ENCODE peak calls at places on chromosomes 12 and 14, in eight cellular contexts. M, C, B, L, H, Z, G and X are unnamed samples.

GRCh38 chr14:101980700-101981099 is 16.3 kb downstream of the DYNC1H1 start:
- DNase-seq in C (peak; percentile 97), H (peak; percentile 59), B (peak; percentile 99), M (peak; percentile 75), G (peak; percentile 98), L (peak; percentile 77), Z (no peak), X (peak; percentile 93)

GRCh38 chr14:40684328-40684727 is 922.3 kb upstream of the LRFN5 start:
- DNase-seq in L (no peak), C (no peak), B (no peak), M (no peak), H (no peak), G (no peak), Z (no peak), X (no peak)

GRCh38 chr14:80988192-80988591 is 32.8 kb downstream of the TSHR start:
- DNase-seq in G (no peak), C (no peak), B (no peak), H (no peak), L (no peak), Z (no peak), M (no peak), X (no peak)

GRCh38 chr12:49295087-49296001 is at the start of gene PRPH:
- DNase-seq in M (no peak), B (no peak), C (no peak), H (no peak), G (no peak), L (no peak), Z (peak; percentile 45), X (no peak)

GRCh38 chr12:111467092-111467861 is 61.6 kb downstream of the SH2B3 start:
- DNase-seq in G (no peak), C (no peak), B (peak; percentile 65), Z (no peak), L (no peak), M (no peak), H (no peak), X (no peak)

GRCh38 chr14:24425704-24426103 is 3.8 kb downstream of the CBLN3 start:
- DNase-seq in G (peak; percentile 91), Z (no peak), B (peak; percentile 83), M (no peak), L (peak; percentile 63), C (peak; percentile 74), H (no peak), X (peak; percentile 63)

GRCh38 chr12:64469455-64470142 is 17.7 kb downstream of the TBK1 start:
- DNase-seq in C (no peak), L (no peak), Z (no peak), M (no peak), B (no peak), G (no peak), H (no peak), X (no peak)

GRCh38 chr12:52044284-52044983 is 6.8 kb upstream of the NR4A1 start:
- DNase-seq in B (no peak), H (peak; percentile 77), G (peak; percentile 98), C (peak; percentile 79), Z (no peak), M (peak; percentile 79), L (peak; percentile 77), X (no peak)

GRCh38 chr14:21711360-21711961 is 37.8 kb upstream of the OR4E1 start:
- DNase-seq in G (peak; percentile 69), Z (peak; percentile 68), M (peak; percentile 14), L (peak; percentile 8), H (no peak), B (peak; percentile 53), C (peak; percentile 50), X (peak; percentile 47)

GRCh38 chr12:131189781-131190180 is 236.1 kb downstream of the ADGRD1 start:
- DNase-seq in M (no peak), L (no peak), B (no peak), G (no peak), C (no peak), Z (no peak), H (no peak), X (no peak)

GRCh38 chr12:45518516-45519235 is 210.8 kb upstream of the ARID2 start:
- DNase-seq in G (no peak), M (no peak), H (no peak), C (no peak), L (no peak), Z (no peak), B (no peak), X (no peak)

GRCh38 chr12:111780615-111781014 is 13.9 kb downstream of the ALDH2 start:
- DNase-seq in L (no peak), H (no peak), C (no peak), G (no peak), M (peak; percentile 69), Z (no peak), B (no peak), X (no peak)

GRCh38 chr14:105294142-105294597 is 6.6 kb downstream of the BRF1 start:
- DNase-seq in B (peak; percentile 50), M (no peak), L (no peak), Z (no peak), C (no peak), G (peak; percentile 47), H (no peak), X (no peak)

GRCh38 chr14:66003082-66003740 is 483.0 kb upstream of the CCDC196 start:
- DNase-seq in C (no peak), G (no peak), L (no peak), B (no peak), Z (peak; percentile 1), H (peak; percentile 37), M (no peak), X (peak; percentile 19)

GRCh38 chr14:90755661-90756304 is 60.4 kb downstream of the TTC7B start:
- DNase-seq in M (no peak), G (no peak), B (peak; percentile 38), H (no peak), L (no peak), C (no peak), Z (no peak), X (no peak)

GRCh38 chr12:64137117-64137516 is 85.0 kb downstream of the KICS2 start:
- DNase-seq in Z (no peak), C (no peak), L (no peak), B (peak; percentile 59), H (no peak), M (no peak), G (no peak), X (no peak)

GRCh38 chr14:71629765-71630502 is 302.3 kb upstream of the RGS6 start:
- DNase-seq in Z (no peak), M (no peak), C (no peak), H (no peak), G (peak; percentile 22), B (peak; percentile 21), L (no peak), X (no peak)

GRCh38 chr12:89770391-89770790 is 61.8 kb upstream of the ATP2B1 start:
- DNase-seq in C (peak; percentile 31), L (no peak), Z (no peak), H (no peak), G (no peak), M (no peak), B (no peak), X (no peak)

GRCh38 chr12:78555802-78556201 is 308.8 kb upstream of the SYT1 start:
- DNase-seq in Z (no peak), M (no peak), H (no peak), G (no peak), B (no peak), C (no peak), L (no peak), X (no peak)

GRCh38 chr14:92690171-92691011 is 58.0 kb downstream of the LGMN start:
- DNase-seq in C (peak; percentile 54), H (no peak), B (peak; percentile 59), M (peak; percentile 72), G (peak; percentile 64), L (peak; percentile 35), Z (peak; percentile 33), X (peak; percentile 74)

GRCh38 chr14:68479247-68479646 is 313.6 kb downstream of the ZFP36L1 start:
- DNase-seq in Z (no peak), M (no peak), G (peak; percentile 41), C (no peak), H (no peak), B (peak; percentile 25), L (no peak), X (no peak)

GRCh38 chr14:68474741-68475140 is 318.1 kb downstream of the ZFP36L1 start:
- DNase-seq in H (no peak), C (no peak), L (no peak), G (no peak), M (no peak), Z (no peak), B (no peak), X (no peak)

GRCh38 chr14:68476212-68476964 is 316.5 kb downstream of the ZFP36L1 start:
- DNase-seq in H (peak; percentile 78), B (peak; percentile 84), M (peak; percentile 57), C (peak; percentile 94), L (peak; percentile 79), Z (peak; percentile 24), G (peak; percentile 91), X (peak; percentile 74)

GRCh38 chr14:68475802-68476201 is 317.1 kb downstream of the ZFP36L1 start:
- DNase-seq in M (no peak), L (no peak), C (no peak), B (no peak), H (no peak), Z (no peak), G (no peak), X (no peak)

DNA sequence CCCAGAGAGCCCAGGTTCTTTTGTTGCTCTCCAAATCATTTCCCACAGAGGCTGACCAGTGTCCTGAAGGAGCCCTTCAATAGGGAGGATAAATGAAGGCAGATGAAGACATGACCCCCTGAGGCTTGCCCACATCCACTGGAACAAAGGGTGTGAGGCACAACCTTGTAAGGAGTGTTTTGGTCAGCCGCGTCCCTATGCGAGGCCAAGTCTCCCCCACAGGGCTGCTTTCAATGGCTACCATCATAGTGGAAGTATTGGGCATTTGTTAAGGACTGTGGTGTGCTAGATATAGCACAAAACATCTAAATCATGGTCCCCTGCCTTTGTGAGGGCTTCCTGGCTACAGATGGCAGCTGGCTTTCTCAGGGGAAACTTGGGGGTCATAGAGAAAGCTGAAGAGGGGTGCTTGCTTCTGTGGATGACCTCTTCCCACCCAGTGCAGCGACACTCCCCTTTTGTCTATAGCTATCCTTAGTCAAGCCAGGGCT is 315.9 kb downstream of the ZFP36L1 start:
- DNase-seq in M (no peak), G (no peak), L (no peak), C (no peak), B (no peak), H (no peak), Z (no peak), X (no peak)
- H3K27ac ChIP-seq in M (peak overlapping the region; percentile 88), G (no peak overlapping the region), L (peak overlapping the region; percentile 80), C (peak overlapping the region; percentile 30), B (no peak overlapping the region), H (peak overlapping the region; percentile 41), Z (no peak overlapping the region), X (peak overlapping the region; percentile 72)

GRCh38 chr14:67532998-67533753 is at the start of gene PLEKHH1:
- DNase-seq in L (peak; percentile 40), Z (peak; percentile 92), G (peak; percentile 72), H (peak; percentile 81), M (peak; percentile 88), B (peak; percentile 57), C (peak; percentile 51), X (peak; percentile 76)
- TF ChIP-seq CTCF in L (no peak), Z (no peak), G (no peak), H (no peak), M (no peak), B (no peak), C (no peak), X (peak; percentile 4)

GRCh38 chr14:35403085-35403396 is 1.5 kb downstream of the NFKBIA start:
- DNase-seq in G (peak; percentile 59), Z (no peak), M (peak; percentile 48), H (no peak), L (peak; percentile 24), B (peak; percentile 58), C (no peak), X (no peak)
- H3K27ac ChIP-seq in G (peak overlapping the region; percentile 94), Z (no peak overlapping the region), M (peak overlapping the region; percentile 99), H (peak overlapping the region; percentile 99), L (peak overlapping the region; percentile 98), B (peak overlapping the region; percentile 94), C (peak overlapping the region; percentile 87), X (peak overlapping the region; percentile 98)

GRCh38 chr14:37237735-37238200 is 40.0 kb downstream of the MIPOL1 start:
- DNase-seq in H (no peak), C (no peak), Z (no peak), L (no peak), G (no peak), M (no peak), B (no peak), X (no peak)
- TF ChIP-seq CTCF in H (no peak), C (no peak), Z (no peak), L (no peak), G (no peak), M (no peak), B (no peak), X (no peak)